ENCODE peak calls at places on chromosomes 2 and 18, in five cellular contexts. H, K, Z, Y and A are unnamed samples.

GRCh38 chr2:31384771-31385276 is 29.7 kb downstream of the XDH start:
- DNase-seq in H (no peak), K (peak; percentile 97), Z (peak; percentile 78), Y (peak; percentile 42), A (no peak)

GRCh38 chr18:38606841-38607240 is 1041.2 kb upstream of the CELF4 start:
- DNase-seq in H (no peak), K (no peak), Z (peak; percentile 9), Y (no peak), A (no peak)

GRCh38 chr2:12441750-12442626 is 274.7 kb upstream of the TRIB2 start:
- DNase-seq in H (no peak), K (no peak), Z (no peak), Y (peak; percentile 14), A (no peak)

GRCh38 chr2:68925298-68925885 is 27.3 kb downstream of the GKN2 start:
- DNase-seq in H (peak; percentile 45), K (peak; percentile 64), Z (peak; percentile 76), Y (peak; percentile 62), A (peak; percentile 46)

GRCh38 chr2:32805104-32806095 is 141.4 kb upstream of the LTBP1 start:
- DNase-seq in H (no peak), K (peak; percentile 78), Z (peak; percentile 83), Y (peak; percentile 79), A (no peak)

GRCh38 chr18:78915446-78916008 is 64.1 kb upstream of the SALL3 start:
- DNase-seq in H (no peak), K (no peak), Z (no peak), Y (no peak), A (no peak)

GRCh38 chr2:73982140-73982617 is 2.5 kb upstream of the TET3 start:
- DNase-seq in H (no peak), K (peak; percentile 53), Z (peak; percentile 52), Y (no peak), A (no peak)

GRCh38 chr2:239306274-239307220 is 94.3 kb downstream of the HDAC4 start:
- DNase-seq in H (no peak), K (no peak), Z (no peak), Y (no peak), A (no peak)

GRCh38 chr2:95698166-95698565 is 106.4 kb downstream of the TRIM43 start:
- DNase-seq in H (no peak), K (peak; percentile 5), Z (peak; percentile 50), Y (no peak), A (no peak)

GRCh38 chr2:191869781-191870180 is 22.9 kb upstream of the CAVIN2 start:
- DNase-seq in H (no peak), K (no peak), Z (no peak), Y (no peak), A (no peak)

GRCh38 chr2:226984461-226985226 is 148.8 kb downstream of the RHBDD1 start:
- DNase-seq in H (no peak), K (no peak), Z (no peak), Y (peak; percentile 67), A (no peak)
- H2BK5ac ChIP-seq in H (no peak overlapping the region), K (no peak overlapping the region), Z (no peak overlapping the region), Y (peak overlapping the region; percentile 67), A (no peak overlapping the region)

DNA sequence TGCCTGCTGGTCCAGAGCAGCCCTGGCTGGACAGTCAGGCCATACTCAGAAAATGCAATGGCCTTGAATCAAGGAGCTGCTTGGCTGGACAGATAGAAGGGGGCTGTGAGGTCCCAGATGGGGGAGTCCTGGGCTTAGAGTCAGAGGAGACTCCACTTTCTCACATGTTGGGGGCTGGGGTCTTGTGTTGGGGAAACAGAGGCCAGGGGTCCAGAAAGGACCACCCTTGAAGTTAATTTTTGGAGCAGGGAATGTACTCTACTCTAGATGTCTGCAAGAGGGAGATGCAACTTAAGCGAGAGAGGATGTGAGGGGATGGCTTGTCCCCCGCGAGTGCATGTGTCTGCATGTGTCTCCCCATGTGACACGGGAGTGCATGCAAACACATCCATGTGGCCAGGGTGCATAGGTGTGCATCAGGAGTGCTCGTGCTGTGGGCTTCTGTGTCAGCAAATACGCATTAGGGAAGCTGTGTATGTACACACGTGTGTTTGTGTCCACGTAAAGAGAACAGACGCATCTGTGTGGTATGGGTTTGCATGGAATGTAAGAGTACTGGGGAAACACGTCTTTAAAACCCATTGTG is 303.2 kb downstream of the MYCN start:
- DNase-seq in H (no peak), K (no peak), Z (peak; percentile 31), Y (no peak), A (no peak)
- H2AK5ac ChIP-seq in H (no peak overlapping the region), K (no peak overlapping the region), Z (no peak overlapping the region), Y (no peak overlapping the region), A (no peak overlapping the region)

DNA sequence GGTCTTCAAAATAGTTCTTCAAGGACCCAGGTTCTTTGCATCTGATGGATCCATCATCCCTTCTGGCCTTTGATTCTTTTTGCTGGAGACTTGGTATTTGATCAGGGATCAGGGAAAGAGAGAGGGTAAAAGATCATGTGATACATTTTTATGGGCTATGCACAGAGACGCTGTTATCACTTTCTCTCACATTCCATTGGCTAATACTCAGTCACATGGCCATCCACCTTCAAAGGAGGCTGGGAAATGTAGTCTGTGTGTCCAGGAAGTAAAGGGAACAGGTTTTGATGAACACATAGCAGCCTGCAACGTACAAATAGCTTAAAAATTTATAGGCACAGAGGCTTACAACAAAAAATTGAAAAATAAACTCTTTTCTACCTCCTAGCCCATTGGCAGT is 629.6 kb upstream of the FANCL start:
- DNase-seq in H (no peak), K (peak; percentile 2), Z (no peak), Y (peak; percentile 30), A (no peak)
- H2BK5ac ChIP-seq in H (no peak overlapping the region), K (no peak overlapping the region), Z (no peak overlapping the region), Y (no peak overlapping the region), A (no peak overlapping the region)

GRCh38 chr2:3265471-3265870 is 112.1 kb downstream of the EIPR1 start:
- DNase-seq in H (no peak), K (no peak), Z (no peak), Y (no peak), A (no peak)

GRCh38 chr2:3265981-3266726 is 111.5 kb downstream of the EIPR1 start:
- DNase-seq in H (peak; percentile 88), K (no peak), Z (no peak), Y (peak; percentile 88), A (peak; percentile 47)

GRCh38 chr2:3267869-3268704 is 109.5 kb downstream of the EIPR1 start:
- DNase-seq in H (no peak), K (no peak), Z (no peak), Y (no peak), A (no peak)

GRCh38 chr2:3267549-3267867 is 110.1 kb downstream of the EIPR1 start:
- DNase-seq in H (no peak), K (no peak), Z (no peak), Y (no peak), A (no peak)

GRCh38 chr2:3266727-3267548 is 110.7 kb downstream of the EIPR1 start:
- DNase-seq in H (no peak), K (no peak), Z (no peak), Y (no peak), A (no peak)
- H2AK5ac ChIP-seq in H (peak overlapping the region; percentile 85), K (no peak overlapping the region), Z (no peak overlapping the region), Y (no peak overlapping the region), A (no peak overlapping the region)

GRCh38 chr2:168245074-168245825 is 2.1 kb downstream of the STK39 start:
- DNase-seq in H (no peak), K (no peak), Z (no peak), Y (no peak), A (no peak)

GRCh38 chr2:168246072-168246482 is 1.3 kb downstream of the STK39 start:
- DNase-seq in H (peak; percentile 29), K (no peak), Z (no peak), Y (peak; percentile 56), A (no peak)

GRCh38 chr2:168246483-168247340 is 683 bp downstream of the STK39 start:
- DNase-seq in H (peak; percentile 35), K (peak; percentile 64), Z (peak; percentile 47), Y (peak; percentile 79), A (peak; percentile 60)

GRCh38 chr2:168244318-168244717 is 3.1 kb downstream of the STK39 start:
- DNase-seq in H (no peak), K (no peak), Z (no peak), Y (no peak), A (no peak)

DNA sequence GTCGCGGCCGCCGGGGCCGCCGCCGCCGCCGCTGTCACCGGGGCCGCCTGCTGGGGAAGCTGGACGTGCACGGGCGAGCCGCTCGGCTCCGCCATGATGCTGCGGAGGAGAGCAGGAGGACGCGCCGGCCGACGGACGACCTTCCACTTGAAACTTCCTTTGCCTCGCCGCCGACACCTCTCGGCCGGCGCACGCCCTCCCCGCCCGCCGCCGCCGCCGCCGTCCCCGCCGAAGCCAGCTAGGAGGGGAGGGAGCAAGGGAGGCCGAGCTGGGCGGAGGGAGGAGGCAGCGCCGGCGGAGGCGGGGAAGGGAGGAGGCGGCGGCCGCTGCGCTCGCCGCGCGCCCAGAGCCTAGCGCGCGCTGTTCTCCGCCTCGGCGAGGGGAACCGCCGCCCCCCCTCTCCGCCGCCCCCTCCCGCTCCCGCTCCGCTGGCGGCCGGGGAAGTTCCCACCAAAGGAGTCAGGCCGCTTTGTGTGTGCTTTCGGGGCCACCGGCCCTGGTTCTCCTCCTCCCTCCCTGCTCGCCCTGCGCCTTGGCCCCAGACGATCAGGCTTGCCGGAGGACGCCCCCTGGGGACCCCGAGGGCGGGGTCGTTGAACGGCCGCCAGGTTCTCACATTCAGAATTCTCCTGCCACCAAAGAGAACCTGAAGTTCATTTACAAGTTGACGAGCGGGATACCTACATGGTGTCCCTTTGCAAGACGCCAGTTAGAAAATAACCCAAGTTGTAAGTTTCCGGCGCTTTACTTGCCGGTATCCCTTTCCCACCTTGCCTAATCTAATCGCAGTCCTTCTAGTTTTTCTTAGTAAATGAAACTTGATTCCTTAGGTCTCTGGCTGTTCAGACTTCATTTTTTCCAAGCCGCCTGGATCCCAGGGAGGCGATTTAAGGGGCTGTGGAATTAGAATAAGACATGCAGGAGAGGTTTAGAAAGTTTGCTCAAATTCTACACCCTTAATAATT is at the start of gene STK39:
- DNase-seq in H (peak; percentile 77), K (peak; percentile 73), Z (peak; percentile 59), Y (peak; percentile 91), A (peak; percentile 85)
- H2BK5ac ChIP-seq in H (no peak within 1 kb of the TSS), K (peak within 1 kb of the TSS; percentile 81), Z (peak within 1 kb of the TSS; percentile 68), Y (peak within 1 kb of the TSS; percentile 62), A (no peak within 1 kb of the TSS)

GRCh38 chr2:172364261-172364660 is 63.1 kb upstream of the ITGA6 start:
- DNase-seq in H (no peak), K (no peak), Z (no peak), Y (no peak), A (no peak)
- H2AK5ac ChIP-seq in H (no peak overlapping the region), K (no peak overlapping the region), Z (no peak overlapping the region), Y (no peak overlapping the region), A (no peak overlapping the region)

GRCh38 chr18:31042068-31042390 is 513 bp downstream of the DSC3 start:
- DNase-seq in H (peak; percentile 24), K (no peak), Z (no peak), Y (no peak), A (no peak)
- H2BK5ac ChIP-seq in H (peak overlapping the region; percentile 10), K (no peak overlapping the region), Z (no peak overlapping the region), Y (no peak overlapping the region), A (no peak overlapping the region)

GRCh38 chr18:8167673-8168072 is 441.6 kb upstream of the RAB12 start:
- DNase-seq in H (no peak), K (no peak), Z (no peak), Y (peak; percentile 94), A (no peak)
- H2AK5ac ChIP-seq in H (no peak overlapping the region), K (no peak overlapping the region), Z (no peak overlapping the region), Y (no peak overlapping the region), A (no peak overlapping the region)